ENCODE peak calls at places on chromosomes 4 and X, in four cellular contexts. P is HCT116; T is CD8-positive, alpha-beta T cell; V is stomach. Q is an unnamed sample.
A peak's percentile ranks its signal among the peaks of the same experiment; 100 is the strongest.

GRCh38 chrX:129781134-129782014 is 1.6 kb downstream of the SASH3 start:
- DNase-seq in V (peak; percentile 50), T (peak; percentile 87), P (no peak), Q (no peak)

GRCh38 chrX:67917412-67918010 is 373.7 kb downstream of the AR start:
- DNase-seq in P (no peak), V (no peak), T (no peak), Q (no peak)

GRCh38 chrX:154308108-154308946 is 12.7 kb downstream of the TKTL1 start:
- DNase-seq in V (peak; percentile 70), T (peak; percentile 89), P (peak; percentile 24), Q (no peak)

GRCh38 chr4:86838141-86838540 is 11.0 kb downstream of the SLC10A6 start:
- DNase-seq in V (no peak), P (no peak), T (no peak), Q (no peak)

GRCh38 chr4:62135565-62136156 is 935.5 kb downstream of the ADGRL3 start:
- DNase-seq in T (no peak), P (no peak), V (no peak), Q (no peak)

GRCh38 chrX:96909291-96909690 is 25.6 kb downstream of the RPA4 start:
- DNase-seq in V (no peak), P (no peak), T (no peak), Q (no peak)

GRCh38 chr4:149751174-149751573 is 64.5 kb downstream of the IQCM start:
- DNase-seq in T (no peak), P (no peak), V (no peak), Q (no peak)

GRCh38 chr4:116070283-116070682 is 956.9 kb upstream of the NDST4 start:
- DNase-seq in P (no peak), V (no peak), T (no peak), Q (no peak)

GRCh38 chr4:19236473-19236872 is 1015.2 kb upstream of the SLIT2 start:
- DNase-seq in T (no peak), V (no peak), P (no peak), Q (no peak)

GRCh38 chrX:131830400-131831184 is 192.5 kb upstream of the STK26 start:
- DNase-seq in V (peak; percentile 79), T (peak; percentile 53), P (peak; percentile 85), Q (peak; percentile 44)

GRCh38 chr4:92091335-92091734 is 212.4 kb upstream of the GRID2 start:
- DNase-seq in T (no peak), V (no peak), P (no peak), Q (no peak)

GRCh38 chrX:151030845-151031244 is 47.7 kb downstream of the HMGB3 start:
- DNase-seq in P (no peak), V (no peak), T (no peak), Q (no peak)

GRCh38 chr4:22607382-22607781 is 85.4 kb upstream of the GBA3 start:
- DNase-seq in P (peak; percentile 54), T (peak; percentile 62), V (peak; percentile 61), Q (peak; percentile 0)

GRCh38 chr4:37542749-37543148 is 143.4 kb downstream of the RELL1 start:
- DNase-seq in T (no peak), V (no peak), P (no peak), Q (no peak)

GRCh38 chrX:93420090-93420489 is 253.3 kb downstream of the NAP1L3 start:
- DNase-seq in P (no peak), T (no peak), V (no peak), Q (no peak)

GRCh38 chr4:69060651-69061308 is 35.5 kb upstream of the UGT2B7 start:
- DNase-seq in T (no peak), P (no peak), V (no peak), Q (no peak)

GRCh38 chr4:4333265-4333706 is 43.2 kb downstream of the ZBTB49 start:
- DNase-seq in P (no peak), T (no peak), V (peak; percentile 49), Q (peak; percentile 66)

GRCh38 chrX:17537652-17538301 is 162.8 kb downstream of the NHS start:
- DNase-seq in P (no peak), V (peak; percentile 37), T (no peak), Q (no peak)

GRCh38 chr4:81571105-81571504 is 99.4 kb upstream of the RASGEF1B start:
- DNase-seq in V (no peak), P (no peak), T (no peak), Q (no peak)
- TF ChIP-seq CTCF in V (no peak), P (no peak), T (no peak), Q (no peak)

DNA sequence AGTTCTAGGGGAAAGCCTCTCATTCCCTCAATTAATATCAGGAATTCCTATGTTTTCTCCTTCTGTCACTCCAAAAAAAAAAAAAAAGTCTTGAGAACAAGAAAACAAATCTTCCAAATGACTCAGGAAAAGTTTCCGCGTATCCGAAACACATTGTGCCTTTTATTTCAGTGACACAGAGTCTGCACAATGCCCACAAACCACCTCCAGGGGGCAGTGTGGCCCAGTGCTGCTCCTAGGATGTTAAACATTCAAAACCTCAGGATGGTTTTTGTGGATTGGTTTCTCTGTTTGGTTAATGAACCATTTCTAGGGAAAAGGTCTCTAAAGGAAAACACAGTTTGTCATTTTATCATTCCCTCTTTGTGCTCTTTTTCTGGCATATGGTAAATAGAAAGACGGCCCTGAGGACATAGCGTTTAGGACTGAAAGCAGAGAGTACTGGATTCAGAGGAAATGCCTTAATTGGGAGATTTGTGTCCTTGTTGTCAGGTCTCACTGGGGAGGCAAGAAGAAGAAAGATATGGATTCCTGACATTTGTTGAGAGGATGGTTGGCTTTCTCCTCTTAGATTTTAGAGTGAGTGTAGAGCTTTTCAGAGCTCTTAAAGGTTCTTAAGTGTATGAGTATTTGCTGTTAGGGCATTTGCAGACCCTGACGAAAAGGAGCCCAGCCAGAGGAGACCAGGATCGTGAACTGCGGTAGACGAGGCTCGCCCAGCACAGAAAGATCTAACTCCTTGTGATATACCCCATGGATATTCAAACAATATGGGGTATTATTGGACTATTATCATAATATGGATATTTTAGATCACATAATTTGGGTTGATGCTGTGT is 65.7 kb upstream of the MAP9 start:
- DNase-seq in T (peak; percentile 62), V (peak; percentile 78), P (peak; percentile 49), Q (peak; percentile 21)
- H3K4me3 ChIP-seq in T (no peak overlapping the region), V (no peak overlapping the region), P (peak overlapping the region; percentile 37), Q (no peak overlapping the region)

GRCh38 chr4:161393614-161394013 is 770.2 kb downstream of the FSTL5 start:
- DNase-seq in T (no peak), P (no peak), V (no peak), Q (no peak)
- TF ChIP-seq CTCF in T (no peak), P (no peak), V (no peak), Q (no peak)

DNA sequence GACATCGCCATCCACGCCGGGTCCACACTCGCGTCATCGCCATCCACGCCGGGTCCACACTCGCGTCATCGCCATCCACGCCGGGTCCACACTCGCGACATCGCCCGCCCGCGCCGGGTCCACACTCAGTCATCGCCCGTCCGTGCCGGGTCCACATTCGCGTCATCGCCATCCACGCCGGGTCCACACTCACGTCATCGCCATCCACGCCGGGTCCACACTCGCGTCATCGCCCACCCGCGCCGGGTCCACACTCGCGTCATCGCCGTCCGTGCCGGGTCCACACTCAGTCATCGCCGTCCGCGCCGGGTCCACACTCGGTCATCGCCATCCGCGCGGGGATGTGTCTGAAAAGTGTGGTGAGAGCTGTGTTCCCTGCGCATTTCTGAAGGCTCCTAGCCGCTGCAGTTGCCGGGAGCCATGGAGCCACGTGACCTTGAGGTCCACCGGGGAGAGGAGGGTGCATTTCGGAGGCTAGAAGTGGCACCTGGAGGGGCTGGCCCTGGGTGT is 17.3 kb downstream of the PCGF3 start:
- DNase-seq in P (no peak), V (no peak), T (no peak), Q (no peak)
- H3K4me3 ChIP-seq in P (no peak overlapping the region), V (no peak overlapping the region), T (no peak overlapping the region), Q (no peak overlapping the region)

GRCh38 chr4:6377626-6378492 is 94.6 kb downstream of the PPP2R2C start:
- DNase-seq in P (no peak), T (no peak), V (no peak), Q (no peak)

GRCh38 chr4:6380746-6381411 is 91.5 kb downstream of the PPP2R2C start:
- DNase-seq in P (no peak), T (no peak), V (no peak), Q (no peak)

GRCh38 chr4:6379787-6380745 is 92.3 kb downstream of the PPP2R2C start:
- DNase-seq in V (no peak), T (no peak), P (no peak), Q (no peak)

GRCh38 chr4:6381571-6382123 is 90.8 kb downstream of the PPP2R2C start:
- DNase-seq in V (no peak), P (no peak), T (no peak), Q (no peak)

DNA sequence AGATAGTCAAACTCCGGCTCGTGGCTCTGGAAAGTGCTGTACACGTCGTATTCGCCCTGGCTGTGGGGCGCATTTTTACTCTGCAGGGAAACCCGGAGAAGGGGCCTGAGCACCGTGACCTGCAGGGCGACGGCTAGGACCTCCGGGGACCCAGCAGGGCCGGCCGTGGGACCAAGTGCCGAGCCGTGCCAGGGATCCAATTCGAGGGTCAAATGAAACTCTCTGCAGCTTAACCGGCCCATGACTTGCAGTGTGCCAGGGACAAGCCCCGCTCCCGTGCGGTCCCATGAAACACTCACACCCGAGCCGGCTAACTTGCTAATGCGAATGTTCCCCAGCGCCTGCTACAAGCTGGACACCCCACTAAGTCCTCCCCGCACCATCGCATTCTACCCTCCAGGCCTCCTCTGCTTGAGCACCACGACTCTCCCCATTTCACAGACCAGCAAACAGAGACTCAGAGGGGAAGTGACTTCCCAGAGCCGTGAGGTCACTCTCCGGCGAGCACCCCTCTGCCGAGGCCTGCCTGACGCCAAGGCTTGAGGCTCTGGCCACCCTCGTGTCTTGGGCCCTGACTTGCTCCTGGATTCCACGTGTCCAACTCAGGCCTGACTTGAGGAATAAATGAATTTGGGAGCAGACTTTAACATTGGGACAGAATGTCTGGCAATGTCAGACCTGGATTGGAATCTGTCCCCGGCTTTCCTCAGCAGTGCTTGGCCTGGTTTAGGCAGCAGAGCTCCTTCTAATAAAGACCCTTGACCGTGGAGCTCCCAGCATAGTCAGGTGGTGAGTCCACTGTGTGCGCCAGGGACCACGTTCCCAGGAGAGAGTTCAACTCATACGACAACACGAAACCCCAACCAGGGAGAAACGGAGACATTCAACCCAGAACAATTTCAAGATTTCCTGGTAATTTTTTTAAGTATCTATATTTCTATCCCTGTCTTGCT is 93.6 kb downstream of the PPP2R2C start:
- DNase-seq in T (no peak), P (no peak), V (no peak), Q (no peak)
- TF ChIP-seq CTCF in T (no peak), P (no peak), V (no peak), Q (no peak)

DNA sequence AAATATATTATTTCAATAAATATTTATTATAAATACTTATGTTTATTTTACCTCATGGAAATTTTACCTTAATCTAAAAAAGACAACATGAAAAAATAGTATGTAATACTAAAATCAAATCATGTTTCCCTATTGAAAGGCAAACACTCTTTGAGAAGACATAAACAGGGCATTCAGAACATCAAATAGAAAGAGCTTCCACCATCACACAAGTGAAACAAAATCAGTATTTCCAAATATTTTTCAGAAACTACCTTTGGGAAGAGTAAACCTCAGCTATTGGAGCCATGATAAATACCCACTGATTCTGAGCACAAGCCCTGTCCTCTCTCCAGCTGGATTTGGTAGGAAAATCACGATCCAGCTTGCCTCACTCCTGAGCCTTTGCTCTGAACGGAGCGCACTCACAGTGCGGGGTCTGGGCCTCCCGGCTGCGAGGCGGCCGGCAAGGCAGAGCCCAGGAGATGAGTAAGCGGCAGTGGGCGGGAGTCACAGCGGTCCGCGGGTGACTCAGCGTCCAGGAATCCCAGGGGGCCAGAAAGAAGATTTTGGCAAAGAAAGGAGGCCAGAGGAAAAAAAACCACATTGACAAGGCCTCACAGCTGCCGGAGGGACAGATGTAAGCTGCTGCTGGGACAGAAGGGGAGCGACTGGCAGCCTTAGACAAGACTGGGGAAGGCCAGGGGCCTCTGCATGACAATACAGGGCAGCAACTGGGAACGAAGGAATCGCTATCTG is 14.7 kb upstream of the ANXA5 start:
- DNase-seq in V (peak; percentile 57), T (no peak), P (peak; percentile 77), Q (peak; percentile 86)
- H3K4me3 ChIP-seq in V (peak overlapping the region; percentile 12), T (no peak overlapping the region), P (peak overlapping the region; percentile 52), Q (no peak overlapping the region)

GRCh38 chr4:83369825-83370639 is 35.4 kb upstream of the HPSE start:
- DNase-seq in P (no peak), T (no peak), V (no peak), Q (no peak)
- TF ChIP-seq CTCF in P (no peak), T (no peak), V (no peak), Q (peak; percentile 8)